ENCODE peak calls at places on chromosome 6, in seven cellular contexts. One of them, this sample, is unnamed.

GRCh38 chr6:156949376-156949775 is 172.2 kb downstream of the ARID1B start:
- DNase-seq in H9: no peak
- DNase-seq in H1: no peak
- DNase-seq in trophoblast cell: peak; percentile 59
- DNase-seq in mesenchymal stem cell: peak; percentile 65
- DNase-seq in neuronal stem cell: no peak
- DNase-seq in mesendoderm: peak; percentile 74
- DNase-seq in this sample: peak; percentile 81

GRCh38 chr6:42269974-42270510 is 52.4 kb upstream of the MRPS10 start:
- DNase-seq in neuronal stem cell: no peak
- DNase-seq in mesenchymal stem cell: no peak
- DNase-seq in trophoblast cell: no peak
- DNase-seq in mesendoderm: no peak
- DNase-seq in H9: no peak
- DNase-seq in H1: no peak
- DNase-seq in this sample: no peak

GRCh38 chr6:110561016-110561396 is 84.6 kb upstream of the SLC22A16 start:
- DNase-seq in mesenchymal stem cell: no peak
- DNase-seq in mesendoderm: no peak
- DNase-seq in H1: no peak
- DNase-seq in neuronal stem cell: no peak
- DNase-seq in trophoblast cell: no peak
- DNase-seq in H9: no peak
- DNase-seq in this sample: no peak

GRCh38 chr6:54291738-54292137 is 16.5 kb upstream of the TINAG start:
- DNase-seq in mesendoderm: peak; percentile 73
- DNase-seq in H1: no peak
- DNase-seq in H9: no peak
- DNase-seq in mesenchymal stem cell: peak; percentile 76
- DNase-seq in trophoblast cell: no peak
- DNase-seq in neuronal stem cell: no peak
- DNase-seq in this sample: peak; percentile 66

GRCh38 chr6:90294989-90295853 is 1.4 kb downstream of the BACH2 start:
- DNase-seq in H9: no peak
- DNase-seq in trophoblast cell: no peak
- DNase-seq in mesenchymal stem cell: peak; percentile 52
- DNase-seq in mesendoderm: peak; percentile 47
- DNase-seq in neuronal stem cell: no peak
- DNase-seq in H1: no peak
- DNase-seq in this sample: peak; percentile 43

GRCh38 chr6:79468116-79468515 is 69.1 kb downstream of the LCA5 start:
- DNase-seq in trophoblast cell: peak; percentile 82
- DNase-seq in H9: no peak
- DNase-seq in H1: no peak
- DNase-seq in mesendoderm: peak; percentile 77
- DNase-seq in neuronal stem cell: no peak
- DNase-seq in mesenchymal stem cell: peak; percentile 17
- DNase-seq in this sample: peak; percentile 34

GRCh38 chr6:158152659-158153058 is 15.4 kb downstream of the SERAC1 start:
- DNase-seq in neuronal stem cell: no peak
- DNase-seq in H9: no peak
- DNase-seq in H1: no peak
- DNase-seq in trophoblast cell: no peak
- DNase-seq in mesendoderm: no peak
- DNase-seq in mesenchymal stem cell: no peak
- DNase-seq in this sample: no peak

GRCh38 chr6:166946125-166946524 is 10.2 kb downstream of the RNASET2 start:
- DNase-seq in H1: no peak
- DNase-seq in mesenchymal stem cell: no peak
- DNase-seq in trophoblast cell: no peak
- DNase-seq in neuronal stem cell: no peak
- DNase-seq in mesendoderm: no peak
- DNase-seq in H9: no peak
- DNase-seq in this sample: no peak

GRCh38 chr6:169231790-169232506 is 21.7 kb downstream of the THBS2 start:
- DNase-seq in mesenchymal stem cell: no peak
- DNase-seq in trophoblast cell: no peak
- DNase-seq in H9: no peak
- DNase-seq in neuronal stem cell: no peak
- DNase-seq in H1: peak; percentile 39
- DNase-seq in mesendoderm: no peak
- DNase-seq in this sample: no peak

GRCh38 chr6:17472653-17473183 is 79.3 kb downstream of the CAP2 start:
- DNase-seq in H9: no peak
- DNase-seq in mesendoderm: peak; percentile 96
- DNase-seq in trophoblast cell: no peak
- DNase-seq in neuronal stem cell: no peak
- DNase-seq in H1: no peak
- DNase-seq in mesenchymal stem cell: peak; percentile 60
- DNase-seq in this sample: peak; percentile 17

GRCh38 chr6:155079985-155080452 is 84.9 kb downstream of the TIAM2 start:
- DNase-seq in trophoblast cell: no peak
- DNase-seq in H9: no peak
- DNase-seq in neuronal stem cell: no peak
- DNase-seq in H1: no peak
- DNase-seq in mesenchymal stem cell: no peak
- DNase-seq in mesendoderm: no peak
- DNase-seq in this sample: no peak

GRCh38 chr6:41445268-41445667 is 100.9 kb upstream of the FOXP4 start:
- DNase-seq in neuronal stem cell: no peak
- DNase-seq in H9: no peak
- DNase-seq in H1: no peak
- DNase-seq in mesenchymal stem cell: no peak
- DNase-seq in mesendoderm: no peak
- DNase-seq in trophoblast cell: no peak
- DNase-seq in this sample: no peak

GRCh38 chr6:14664616-14665315 is 547.2 kb downstream of the CD83 start:
- DNase-seq in trophoblast cell: peak; percentile 21
- DNase-seq in mesenchymal stem cell: peak; percentile 38
- DNase-seq in mesendoderm: peak; percentile 93
- DNase-seq in neuronal stem cell: no peak
- DNase-seq in H1: no peak
- DNase-seq in H9: peak; percentile 75
- DNase-seq in this sample: no peak

GRCh38 chr6:39236742-39237141 is 7.5 kb upstream of the KCNK5 start:
- DNase-seq in trophoblast cell: no peak
- DNase-seq in mesendoderm: no peak
- DNase-seq in mesenchymal stem cell: no peak
- DNase-seq in neuronal stem cell: no peak
- DNase-seq in H1: no peak
- DNase-seq in H9: no peak
- DNase-seq in this sample: no peak

GRCh38 chr6:132131351-132131750 is 180.2 kb upstream of the CCN2 start:
- DNase-seq in mesendoderm: no peak
- DNase-seq in H1: no peak
- DNase-seq in H9: no peak
- DNase-seq in trophoblast cell: no peak
- DNase-seq in neuronal stem cell: no peak
- DNase-seq in mesenchymal stem cell: no peak
- DNase-seq in this sample: no peak

GRCh38 chr6:56742122-56742791 is 99.6 kb upstream of the DST start:
- DNase-seq in H9: no peak
- DNase-seq in neuronal stem cell: no peak
- DNase-seq in mesendoderm: no peak
- DNase-seq in trophoblast cell: no peak
- DNase-seq in mesenchymal stem cell: no peak
- DNase-seq in H1: no peak
- DNase-seq in this sample: peak; percentile 43

GRCh38 chr6:168181776-168182765 is 103.1 kb upstream of the FRMD1 start:
- DNase-seq in H9: peak; percentile 20
- DNase-seq in mesendoderm: no peak
- DNase-seq in trophoblast cell: no peak
- DNase-seq in mesenchymal stem cell: no peak
- DNase-seq in H1: peak; percentile 13
- DNase-seq in neuronal stem cell: peak; percentile 37
- DNase-seq in this sample: no peak

DNA sequence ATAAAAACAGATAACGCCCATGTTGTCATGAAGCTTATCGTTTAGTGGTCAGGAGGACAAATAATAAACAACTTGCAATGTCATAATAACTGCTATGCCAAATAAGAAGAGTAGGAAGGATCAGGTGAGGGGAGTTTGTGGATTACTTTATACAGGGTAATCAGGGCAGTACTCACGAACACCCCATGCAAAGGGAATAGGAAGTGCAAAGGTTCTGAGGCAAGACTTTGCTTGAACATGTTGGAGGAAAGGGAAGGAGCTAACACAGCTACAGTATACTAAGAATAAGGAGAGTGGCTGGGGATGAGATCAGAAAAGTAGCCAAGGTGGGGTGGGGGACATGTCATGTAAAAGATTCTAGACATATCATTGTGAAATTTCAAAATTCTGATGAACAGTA is 292.0 kb upstream of the RUNX2 start:
- DNase-seq in H1: no peak
- DNase-seq in mesenchymal stem cell: no peak
- DNase-seq in mesendoderm: no peak
- DNase-seq in trophoblast cell: no peak
- DNase-seq in H9: no peak
- DNase-seq in neuronal stem cell: no peak
- DNase-seq in this sample: no peak
- H3K23ac ChIP-seq in H1: no peak overlapping the region
- H3K23ac ChIP-seq in mesenchymal stem cell: no peak overlapping the region
- H3K23ac ChIP-seq in mesendoderm: no peak overlapping the region
- H3K23ac ChIP-seq in trophoblast cell: no peak overlapping the region
- H3K23ac ChIP-seq in H9: no peak overlapping the region
- H3K23ac ChIP-seq in neuronal stem cell: no peak overlapping the region
- H3K23ac ChIP-seq in this sample: no peak overlapping the region

DNA sequence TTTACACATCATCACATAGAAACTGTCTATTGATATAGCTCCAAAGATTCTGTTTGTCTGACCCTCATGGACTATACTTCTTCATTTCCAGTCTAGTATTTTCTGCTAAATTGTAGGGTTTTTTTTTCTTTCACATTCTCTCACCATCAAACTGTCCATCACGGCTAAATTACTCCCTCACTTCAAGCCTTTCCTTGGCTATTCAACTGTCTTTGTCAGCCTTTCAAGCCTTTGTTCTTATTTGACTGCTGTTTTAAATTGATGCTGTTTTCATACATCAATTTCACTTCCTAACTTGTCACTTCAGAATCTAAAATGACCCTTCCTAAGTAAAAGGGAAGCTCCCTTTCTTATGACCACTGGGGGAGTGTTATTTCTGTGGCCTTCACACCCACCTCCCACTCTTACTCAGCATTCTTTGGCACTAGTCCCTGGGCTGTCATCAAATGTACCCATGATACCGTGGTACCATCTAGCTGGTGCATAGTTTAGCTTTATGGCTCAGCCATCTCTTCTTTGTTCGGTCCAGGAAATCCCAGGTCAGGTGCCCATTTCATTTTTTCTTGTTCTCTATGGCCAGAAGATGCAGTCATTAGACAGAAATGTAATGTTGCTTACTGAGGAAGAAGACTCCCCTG is 8.6 kb downstream of the GJA1 start:
- DNase-seq in trophoblast cell: no peak
- DNase-seq in mesenchymal stem cell: no peak
- DNase-seq in neuronal stem cell: no peak
- DNase-seq in mesendoderm: no peak
- DNase-seq in H9: no peak
- DNase-seq in H1: no peak
- DNase-seq in this sample: no peak
- H3K23ac ChIP-seq in trophoblast cell: no peak overlapping the region
- H3K23ac ChIP-seq in mesenchymal stem cell: no peak overlapping the region
- H3K23ac ChIP-seq in neuronal stem cell: no peak overlapping the region
- H3K23ac ChIP-seq in mesendoderm: no peak overlapping the region
- H3K23ac ChIP-seq in H9: no peak overlapping the region
- H3K23ac ChIP-seq in H1: no peak overlapping the region
- H3K23ac ChIP-seq in this sample: no peak overlapping the region

DNA sequence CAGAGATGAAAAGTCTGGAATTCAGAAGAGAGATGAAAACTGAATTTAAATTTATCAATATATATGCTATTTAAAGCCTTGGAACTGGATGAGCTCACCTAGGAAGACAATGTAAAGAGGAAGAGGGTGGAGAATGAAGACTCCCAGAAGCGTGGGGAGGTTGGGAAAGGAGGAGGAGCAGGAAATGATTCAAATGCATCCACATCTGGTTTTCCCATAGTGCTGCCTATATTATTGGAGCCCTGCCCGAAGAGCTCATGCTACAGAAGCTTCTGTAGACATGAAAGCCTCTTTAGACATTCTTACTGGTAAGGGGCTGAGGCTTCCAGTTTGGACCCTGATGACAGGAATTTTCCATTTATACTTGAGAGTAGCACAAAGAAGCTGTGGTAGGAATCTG is 19.2 kb downstream of the PDE7B start:
- DNase-seq in H1: no peak
- DNase-seq in trophoblast cell: no peak
- DNase-seq in neuronal stem cell: no peak
- DNase-seq in mesenchymal stem cell: peak; percentile 45
- DNase-seq in H9: no peak
- DNase-seq in mesendoderm: no peak
- DNase-seq in this sample: peak; percentile 88
- H3K23ac ChIP-seq in H1: no peak overlapping the region
- H3K23ac ChIP-seq in trophoblast cell: no peak overlapping the region
- H3K23ac ChIP-seq in neuronal stem cell: no peak overlapping the region
- H3K23ac ChIP-seq in mesenchymal stem cell: no peak overlapping the region
- H3K23ac ChIP-seq in H9: no peak overlapping the region
- H3K23ac ChIP-seq in mesendoderm: no peak overlapping the region
- H3K23ac ChIP-seq in this sample: peak overlapping the region; percentile 30

DNA sequence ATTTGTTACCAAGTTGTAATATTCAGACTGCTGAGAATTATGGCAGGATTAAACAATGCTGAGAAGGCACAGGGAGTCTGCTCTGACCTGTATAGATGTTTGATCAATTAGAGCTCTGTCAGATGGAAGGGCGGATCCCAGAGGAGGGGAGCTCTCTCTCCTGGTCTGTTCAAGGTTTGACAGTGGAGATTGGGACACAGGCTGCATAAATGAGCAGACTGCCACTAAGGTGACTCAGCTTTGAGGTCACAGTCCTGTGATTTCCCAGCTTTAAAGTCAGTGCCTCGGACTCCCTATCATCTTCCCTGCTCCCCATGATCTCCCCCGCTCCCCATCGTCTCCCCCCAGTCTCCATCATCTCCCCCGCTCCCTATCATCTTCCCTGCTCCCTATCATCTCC is 59.2 kb upstream of the SLC22A23 start:
- DNase-seq in mesendoderm: no peak
- DNase-seq in neuronal stem cell: no peak
- DNase-seq in H1: no peak
- DNase-seq in trophoblast cell: no peak
- DNase-seq in mesenchymal stem cell: peak; percentile 43
- DNase-seq in H9: no peak
- DNase-seq in this sample: peak; percentile 16
- H3K23ac ChIP-seq in mesendoderm: no peak overlapping the region
- H3K23ac ChIP-seq in neuronal stem cell: no peak overlapping the region
- H3K23ac ChIP-seq in H1: no peak overlapping the region
- H3K23ac ChIP-seq in trophoblast cell: no peak overlapping the region
- H3K23ac ChIP-seq in mesenchymal stem cell: no peak overlapping the region
- H3K23ac ChIP-seq in H9: no peak overlapping the region
- H3K23ac ChIP-seq in this sample: no peak overlapping the region

GRCh38 chr6:8830794-8831193 is 395.4 kb upstream of the SLC35B3 start:
- DNase-seq in H9: no peak
- DNase-seq in H1: no peak
- DNase-seq in mesenchymal stem cell: no peak
- DNase-seq in trophoblast cell: no peak
- DNase-seq in neuronal stem cell: no peak
- DNase-seq in mesendoderm: no peak
- DNase-seq in this sample: no peak
- H3K23ac ChIP-seq in H9: no peak overlapping the region
- H3K23ac ChIP-seq in H1: no peak overlapping the region
- H3K23ac ChIP-seq in mesenchymal stem cell: no peak overlapping the region
- H3K23ac ChIP-seq in trophoblast cell: no peak overlapping the region
- H3K23ac ChIP-seq in neuronal stem cell: no peak overlapping the region
- H3K23ac ChIP-seq in mesendoderm: no peak overlapping the region
- H3K23ac ChIP-seq in this sample: no peak overlapping the region

GRCh38 chr6:20608371-20608770 is 74.1 kb downstream of the CDKAL1 start:
- DNase-seq in neuronal stem cell: no peak
- DNase-seq in mesendoderm: no peak
- DNase-seq in mesenchymal stem cell: no peak
- DNase-seq in H1: no peak
- DNase-seq in H9: no peak
- DNase-seq in trophoblast cell: no peak
- DNase-seq in this sample: no peak
- H3K23ac ChIP-seq in neuronal stem cell: no peak overlapping the region
- H3K23ac ChIP-seq in mesendoderm: no peak overlapping the region
- H3K23ac ChIP-seq in mesenchymal stem cell: no peak overlapping the region
- H3K23ac ChIP-seq in H1: no peak overlapping the region
- H3K23ac ChIP-seq in H9: no peak overlapping the region
- H3K23ac ChIP-seq in trophoblast cell: no peak overlapping the region
- H3K23ac ChIP-seq in this sample: no peak overlapping the region